ENCODE peak calls at places on chromosomes 11 and 22, in seven cellular contexts. J, F, A, X, G, Z and C are unnamed samples.

GRCh38 chr11:723120-723883 is 17.3 kb downstream of the EPS8L2 start:
- DNase-seq in J (no peak), F (peak), A (no peak), X (no peak), G (peak), Z (peak), C (peak)

GRCh38 chr11:68903288-68903630 is 373 bp downstream of the MRPL21 start:
- DNase-seq in J (no peak), F (no peak), A (no peak), X (no peak), G (no peak), Z (no peak), C (no peak)

GRCh38 chr11:134613646-134614045 is 201.6 kb upstream of the B3GAT1 start:
- DNase-seq in J (no peak), F (no peak), A (no peak), X (no peak), G (no peak), Z (no peak), C (no peak)

GRCh38 chr11:62166371-62166770 is 23.6 kb upstream of the SCGB1D1 start:
- DNase-seq in J (no peak), F (no peak), A (no peak), X (no peak), G (no peak), Z (no peak), C (no peak)

GRCh38 chr11:93225642-93226041 is 27.9 kb upstream of the SLC36A4 start:
- DNase-seq in J (no peak), F (no peak), A (no peak), X (no peak), G (no peak), Z (no peak), C (no peak)

GRCh38 chr11:130470832-130471706 is 22.6 kb downstream of the ADAMTS15 start:
- DNase-seq in J (no peak), F (no peak), A (no peak), X (no peak), G (no peak), Z (no peak), C (no peak)

GRCh38 chr22:44273175-44273574 is 39.6 kb downstream of the SHISAL1 start:
- DNase-seq in J (no peak), F (no peak), A (no peak), X (no peak), G (no peak), Z (no peak), C (no peak)

GRCh38 chr11:48107188-48107704 is 109.4 kb upstream of the OR4B1 start:
- DNase-seq in J (no peak), F (no peak), A (no peak), X (no peak), G (no peak), Z (peak), C (no peak)

GRCh38 chr11:130634981-130635473 is 186.6 kb downstream of the ADAMTS15 start:
- DNase-seq in J (no peak), F (no peak), A (no peak), X (peak), G (no peak), Z (no peak), C (no peak)

GRCh38 chr11:113505046-113505445 is 29.8 kb upstream of the DRD2 start:
- DNase-seq in J (no peak), F (no peak), A (no peak), X (no peak), G (no peak), Z (no peak), C (no peak)

GRCh38 chr22:46280999-46281623 is 13.3 kb downstream of the TTC38 start:
- DNase-seq in J (peak), F (no peak), A (no peak), X (no peak), G (no peak), Z (no peak), C (no peak)

GRCh38 chr11:9688716-9689511 is 25.0 kb downstream of the SWAP70 start:
- DNase-seq in J (no peak), F (no peak), A (no peak), X (peak), G (no peak), Z (no peak), C (no peak)

GRCh38 chr11:17876827-17877226 is 136.0 kb downstream of the SERGEF start:
- DNase-seq in J (no peak), F (no peak), A (no peak), X (no peak), G (no peak), Z (no peak), C (no peak)